ENCODE peak calls at places on chromosomes 13 and 19, in seven cellular contexts. X, G, H, Y, U, B and N are unnamed samples.

GRCh38 chr13:31119966-31120733 is 41.6 kb downstream of the HSPH1 start:
- DNase-seq in X (no peak), G (no peak), H (no peak), Y (peak; percentile 8), U (peak; percentile 29), B (peak; percentile 13), N (peak; percentile 37)

GRCh38 chr13:95341441-95341840 is 40.2 kb upstream of the ABCC4 start:
- DNase-seq in X (no peak), G (no peak), H (no peak), Y (no peak), U (no peak), B (no peak), N (no peak)

GRCh38 chr13:33172400-33172799 is 113.2 kb downstream of the STARD13 start:
- DNase-seq in X (no peak), G (no peak), H (no peak), Y (no peak), U (peak; percentile 46), B (no peak), N (no peak)

GRCh38 chr19:19342086-19343015 is 21.7 kb downstream of the MAU2 start:
- DNase-seq in X (peak; percentile 64), G (no peak), H (no peak), Y (peak; percentile 67), U (peak; percentile 69), B (no peak), N (no peak)

GRCh38 chr19:36049080-36049698 is 4.9 kb downstream of the THAP8 start:
- DNase-seq in X (no peak), G (no peak), H (no peak), Y (peak; percentile 45), U (no peak), B (no peak), N (no peak)

GRCh38 chr13:113860579-113861432 is 3.1 kb downstream of the GAS6 start:
- DNase-seq in X (no peak), G (no peak), H (no peak), Y (no peak), U (peak; percentile 51), B (no peak), N (no peak)

GRCh38 chr13:25731037-25731436 is 320.8 kb downstream of the SHISA2 start:
- DNase-seq in X (no peak), G (no peak), H (no peak), Y (no peak), U (no peak), B (no peak), N (no peak)

GRCh38 chr19:13463296-13463695 is 43.0 kb downstream of the CACNA1A start:
- DNase-seq in X (no peak), G (no peak), H (no peak), Y (peak; percentile 8), U (peak; percentile 14), B (peak; percentile 64), N (peak; percentile 29)

GRCh38 chr13:29140277-29140676 is 320.1 kb downstream of the MTUS2 start:
- DNase-seq in X (peak; percentile 18), G (no peak), H (no peak), Y (no peak), U (peak; percentile 71), B (no peak), N (no peak)

GRCh38 chr19:7500811-7501450 is 12.1 kb upstream of the PEX11G start:
- DNase-seq in X (no peak), G (no peak), H (no peak), Y (peak; percentile 83), U (no peak), B (no peak), N (peak; percentile 61)

GRCh38 chr19:13366529-13367143 is 139.6 kb downstream of the CACNA1A start:
- DNase-seq in X (no peak), G (no peak), H (no peak), Y (peak; percentile 26), U (peak; percentile 54), B (no peak), N (peak; percentile 19)

GRCh38 chr13:52767949-52768516 is 28.4 kb upstream of the CNMD start:
- DNase-seq in X (no peak), G (no peak), H (no peak), Y (no peak), U (no peak), B (no peak), N (no peak)

GRCh38 chr13:77595166-77595810 is 59.8 kb downstream of the SCEL start:
- DNase-seq in X (no peak), G (no peak), H (no peak), Y (no peak), U (no peak), B (no peak), N (no peak)

DNA sequence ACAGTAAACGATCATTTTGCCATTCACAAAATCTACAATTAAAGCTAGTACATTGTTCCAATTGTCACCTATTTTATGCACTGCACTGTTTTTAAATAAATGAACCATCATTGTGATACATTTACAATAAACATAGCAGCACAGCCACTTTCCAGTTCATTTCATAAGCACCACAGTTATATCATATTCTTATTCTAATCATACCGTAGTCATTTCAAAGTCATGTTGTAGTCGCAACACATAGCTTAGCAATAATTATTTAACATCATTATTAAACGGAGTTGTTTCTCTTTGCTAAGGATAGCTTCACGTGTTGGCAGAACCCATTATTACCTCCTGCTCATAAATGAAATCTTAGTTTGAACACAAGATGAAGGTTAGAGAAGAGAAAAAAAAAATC is 2.2 kb upstream of the PCDH9 start:
- DNase-seq in X (no peak), G (no peak), H (no peak), Y (no peak), U (no peak), B (no peak), N (no peak)
- H3K4me3 ChIP-seq in X (peak overlapping the region; percentile 87), G (no peak overlapping the region), H (no peak overlapping the region), Y (no peak overlapping the region), U (no peak overlapping the region), B (no peak overlapping the region), N (no peak overlapping the region)

GRCh38 chr19:3618811-3619630 is 7.6 kb downstream of the CACTIN start:
- DNase-seq in X (no peak), G (no peak), H (no peak), Y (no peak), U (no peak), B (no peak), N (no peak)

GRCh38 chr19:3617463-3617862 is 9.1 kb downstream of the CACTIN start:
- DNase-seq in X (no peak), G (peak; percentile 45), H (no peak), Y (no peak), U (no peak), B (no peak), N (no peak)

GRCh38 chr19:3619631-3620012 is 7.0 kb downstream of the CACTIN start:
- DNase-seq in X (no peak), G (no peak), H (no peak), Y (no peak), U (no peak), B (no peak), N (no peak)

GRCh38 chr19:3620145-3620816 is 6.3 kb downstream of the CACTIN start:
- DNase-seq in X (no peak), G (no peak), H (no peak), Y (no peak), U (no peak), B (no peak), N (no peak)

GRCh38 chr19:3618144-3618810 is 8.3 kb downstream of the CACTIN start:
- DNase-seq in X (peak; percentile 71), G (peak; percentile 38), H (peak; percentile 23), Y (peak; percentile 34), U (peak; percentile 56), B (peak; percentile 23), N (no peak)
- H3K4me3 ChIP-seq in X (peak overlapping the region; percentile 53), G (no peak overlapping the region), H (no peak overlapping the region), Y (no peak overlapping the region), U (no peak overlapping the region), B (no peak overlapping the region), N (no peak overlapping the region)

DNA sequence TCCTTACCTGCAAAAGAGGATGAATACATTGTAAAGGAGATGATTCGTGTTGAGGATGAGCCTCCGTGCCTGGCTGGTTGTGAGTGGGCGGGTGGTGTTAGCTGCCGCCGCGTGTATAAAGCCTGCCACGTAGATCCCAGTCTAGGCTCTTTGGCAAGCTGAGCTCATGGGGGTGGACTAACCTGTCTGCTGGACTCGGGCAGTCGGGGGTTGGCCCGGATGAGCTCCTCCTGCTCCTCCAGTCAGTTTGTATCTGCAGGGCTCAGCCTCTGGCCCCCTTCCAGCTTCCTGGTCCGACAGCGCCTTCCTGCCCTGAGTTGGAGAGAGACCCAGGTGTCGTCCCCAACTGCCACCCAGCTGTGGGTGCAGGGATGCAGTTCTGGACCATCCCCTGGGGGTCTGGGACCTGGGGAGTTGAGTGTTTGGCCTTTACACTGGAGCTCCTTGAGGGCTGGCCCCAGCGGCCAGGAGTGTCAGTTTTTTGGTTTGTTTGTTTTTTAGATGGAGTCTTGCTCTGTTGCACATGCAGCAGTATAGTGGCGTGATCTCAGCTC is 20.9 kb downstream of the TECR start:
- DNase-seq in X (no peak), G (no peak), H (no peak), Y (peak; percentile 85), U (no peak), B (no peak), N (no peak)
- H3K4me3 ChIP-seq in X (no peak overlapping the region), G (no peak overlapping the region), H (no peak overlapping the region), Y (no peak overlapping the region), U (no peak overlapping the region), B (no peak overlapping the region), N (no peak overlapping the region)

DNA sequence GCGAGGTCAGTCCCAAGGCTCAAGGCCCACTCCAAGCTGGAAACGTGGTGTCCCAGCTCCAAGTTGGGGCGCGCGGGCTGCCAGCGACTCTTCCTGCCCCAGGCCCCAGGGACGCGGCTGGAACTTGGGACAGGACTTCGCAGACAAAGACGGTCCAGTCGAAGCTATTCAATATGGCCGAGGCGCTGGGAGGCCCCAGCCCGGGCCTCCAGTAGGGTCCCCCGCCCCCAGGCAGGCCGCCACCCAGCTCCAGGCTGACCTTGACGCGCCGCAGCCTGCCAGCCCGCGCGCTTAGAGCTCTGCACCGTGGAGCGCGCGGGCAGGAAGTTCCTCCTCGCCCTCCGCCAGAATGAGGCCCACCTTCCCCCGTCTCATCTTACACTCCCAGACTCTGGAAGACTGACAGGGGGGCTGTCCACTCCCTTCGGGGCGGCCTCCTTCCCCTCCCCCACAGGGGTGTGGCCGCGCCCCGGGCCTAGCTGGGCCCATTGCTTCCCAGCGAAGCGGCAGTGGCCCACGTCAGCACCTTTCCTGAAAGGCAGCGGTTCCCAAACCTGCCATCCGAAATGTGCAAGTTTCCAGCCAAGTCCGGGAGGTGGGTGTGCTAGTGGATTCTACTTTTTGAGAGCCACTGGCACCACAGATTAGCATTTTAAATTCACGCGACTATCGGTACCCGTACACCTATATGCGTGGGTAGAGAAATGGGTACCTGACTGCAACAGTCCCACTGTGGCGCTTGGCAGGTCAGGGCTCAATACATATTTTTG is at the start of gene CCDC8:
- DNase-seq in X (peak; percentile 89), G (no peak), H (no peak), Y (peak; percentile 90), U (peak; percentile 96), B (no peak), N (no peak)
- H3K4me3 ChIP-seq in X (peak within 1 kb of the TSS; percentile 73), G (no peak within 1 kb of the TSS), H (no peak within 1 kb of the TSS), Y (peak within 1 kb of the TSS; percentile 76), U (peak within 1 kb of the TSS; percentile 69), B (no peak within 1 kb of the TSS), N (no peak within 1 kb of the TSS)

GRCh38 chr19:16888629-16889371 is at the start of gene F2RL3:
- DNase-seq in X (peak; percentile 58), G (no peak), H (no peak), Y (no peak), U (peak; percentile 68), B (no peak), N (peak; percentile 12)
- H3K4me3 ChIP-seq in X (peak within 1 kb of the TSS; percentile 53), G (no peak within 1 kb of the TSS), H (no peak within 1 kb of the TSS), Y (no peak within 1 kb of the TSS), U (no peak within 1 kb of the TSS), B (no peak within 1 kb of the TSS), N (no peak within 1 kb of the TSS)